ENCODE peak calls at places on chromosomes 16 and 17, in ten cellular contexts. I is Peyer's patch; G is M059J; P is KBM-7; C is glomerular endothelial cell; T is activated T-helper 1 cell treated with Interleukin-2 at 50 U/mL for 16 hours; U is anterior cingulate cortex; Z is right cardiac atrium; R is stimulated activated CD4-positive, alpha-beta T cell treated with anti-CD3 and anti-CD28 coated beads, Interleukin-4, amount 100 ng/mL, for 4 hours; L is ACHN. E is an unnamed sample.

GRCh38 chr17:57099165-57099564 is 14.1 kb downstream of the AKAP1 start:
- DNase-seq in I (no peak), G (no peak), P (no peak), C (no peak), T (no peak), U (no peak), Z (no peak), R (no peak), L (no peak), E (no peak)

GRCh38 chr17:17420561-17421269 is 56.1 kb upstream of the MED9 start:
- DNase-seq in I (peak), G (no peak), P (no peak), C (no peak), T (no peak), U (no peak), Z (peak), R (no peak), L (no peak), E (peak)

GRCh38 chr16:80739523-80739922 is 64.9 kb downstream of the CDYL2 start:
- DNase-seq in I (no peak), G (peak), P (no peak), C (no peak), T (no peak), U (no peak), Z (no peak), R (peak), L (no peak), E (no peak)

GRCh38 chr17:7133424-7133823 is 18.8 kb upstream of the ASGR2 start:
- DNase-seq in I (peak), G (no peak), P (peak), C (no peak), T (peak), U (no peak), Z (peak), R (peak), L (no peak), E (no peak)

GRCh38 chr17:8979715-8980114 is 14.2 kb upstream of the PIK3R5 start:
- DNase-seq in I (no peak), G (no peak), P (no peak), C (no peak), T (no peak), U (no peak), Z (no peak), R (no peak), L (no peak), E (no peak)

GRCh38 chr17:3639981-3640596 is 3.5 kb downstream of the CTNS start:
- DNase-seq in I (no peak), G (peak), P (peak), C (no peak), T (no peak), U (no peak), Z (no peak), R (no peak), L (no peak), E (peak)

GRCh38 chr16:85799497-85800320 is at the start of the genes COX4I1 and EMC8:
- DNase-seq in I (peak), G (peak), P (peak), C (no peak), T (peak), U (peak), Z (peak), R (peak), L (peak), E (peak)

GRCh38 chr16:66070140-66070887 is 296.2 kb upstream of the CDH5 start:
- DNase-seq in I (peak), G (no peak), P (no peak), C (no peak), T (no peak), U (no peak), Z (peak), R (no peak), L (no peak), E (peak)